ENCODE peak calls at places on chromosomes 4 and X, in eight cellular contexts. C, F, D, L, J, U, M and W are unnamed samples.

GRCh38 chrX:12526296-12526695 is 264.9 kb upstream of the PRPS2 start:
- DNase-seq in C (no peak), F (no peak), D (no peak), L (no peak), J (no peak), U (no peak), M (no peak), W (no peak)

GRCh38 chrX:72609313-72609712 is 36.7 kb upstream of the HDAC8 start:
- DNase-seq in C (no peak), F (no peak), D (peak), L (no peak), J (no peak), U (no peak), M (no peak), W (peak)

GRCh38 chr4:147820975-147821374 is 89.1 kb downstream of the ARHGAP10 start:
- DNase-seq in C (no peak), F (no peak), D (no peak), L (no peak), J (no peak), U (no peak), M (no peak), W (no peak)

GRCh38 chr4:32485976-32486375 is 1765.8 kb downstream of the PCDH7 start:
- DNase-seq in C (peak), F (no peak), D (no peak), L (no peak), J (peak), U (no peak), M (no peak), W (no peak)

GRCh38 chrX:154729439-154729838 is 21.4 kb downstream of the GAB3 start:
- DNase-seq in C (no peak), F (no peak), D (no peak), L (no peak), J (no peak), U (no peak), M (no peak), W (no peak)

GRCh38 chr4:97215426-97215825 is 927.9 kb downstream of the STPG2 start:
- DNase-seq in C (peak), F (no peak), D (no peak), L (no peak), J (peak), U (no peak), M (no peak), W (no peak)

GRCh38 chrX:40422021-40422420 is 158.7 kb upstream of the ATP6AP2 start:
- DNase-seq in C (no peak), F (no peak), D (no peak), L (no peak), J (no peak), U (no peak), M (no peak), W (no peak)

GRCh38 chr4:38752393-38752961 is 30.3 kb downstream of the TLR10 start:
- DNase-seq in C (no peak), F (no peak), D (no peak), L (no peak), J (no peak), U (no peak), M (no peak), W (no peak)

GRCh38 chrX:71911731-71912050 is 1.0 kb downstream of the NHSL2 start:
- DNase-seq in C (peak), F (no peak), D (no peak), L (no peak), J (peak), U (peak), M (no peak), W (peak)

GRCh38 chr4:16609170-16609758 is 289.2 kb downstream of the LDB2 start:
- DNase-seq in C (no peak), F (no peak), D (no peak), L (no peak), J (no peak), U (no peak), M (no peak), W (no peak)

GRCh38 chr4:2248821-2249261 is 6.9 kb upstream of the HAUS3 start:
- DNase-seq in C (no peak), F (no peak), D (no peak), L (no peak), J (peak), U (no peak), M (peak), W (peak)

GRCh38 chr4:158051401-158052235 is 121.2 kb downstream of the GASK1B start:
- DNase-seq in C (no peak), F (no peak), D (peak), L (no peak), J (no peak), U (peak), M (no peak), W (peak)

GRCh38 chr4:76061977-76062376 is 12.5 kb upstream of the ART3 start:
- DNase-seq in C (no peak), F (no peak), D (no peak), L (no peak), J (no peak), U (no peak), M (peak), W (no peak)

GRCh38 chrX:555589-556220 is 74.9 kb upstream of the SHOX start:
- DNase-seq in C (no peak), F (no peak), D (no peak), L (no peak), J (no peak), U (no peak), M (no peak), W (no peak)

GRCh38 chr4:173538148-173538902 is 8.3 kb upstream of the HAND2 start:
- DNase-seq in C (peak), F (no peak), D (no peak), L (no peak), J (peak), U (peak), M (no peak), W (no peak)